ENCODE peak calls at places on chromosomes 12 and 14, in seven cellular contexts. One of them, this sample, is unnamed.

GRCh38 chr12:40327506-40327905 is 102.7 kb downstream of the LRRK2 start:
- DNase-seq in NCI-H2029 treated with DMSO at 0.1 percent for 48 hours: no peak
- DNase-seq in SK-MEL-5: no peak
- DNase-seq in left cardiac atrium: no peak
- DNase-seq in T1000: no peak
- DNase-seq in kidney: no peak
- DNase-seq in GM20000: no peak
- DNase-seq in this sample: no peak

GRCh38 chr12:88401153-88401552 is 179.1 kb downstream of the KITLG start:
- DNase-seq in SK-MEL-5: no peak
- DNase-seq in kidney: no peak
- DNase-seq in left cardiac atrium: no peak
- DNase-seq in T1000: no peak
- DNase-seq in GM20000: no peak
- DNase-seq in NCI-H2029 treated with DMSO at 0.1 percent for 48 hours: no peak
- DNase-seq in this sample: no peak

GRCh38 chr12:48853228-48853688 is 1.3 kb upstream of the DDX23 start:
- DNase-seq in left cardiac atrium: peak; percentile 85
- DNase-seq in GM20000: peak; percentile 80
- DNase-seq in kidney: peak; percentile 76
- DNase-seq in SK-MEL-5: peak; percentile 94
- DNase-seq in NCI-H2029 treated with DMSO at 0.1 percent for 48 hours: peak; percentile 52
- DNase-seq in T1000: peak; percentile 74
- DNase-seq in this sample: peak; percentile 60

GRCh38 chr12:123976227-123976826 is 3.3 kb downstream of the ZNF664 start:
- DNase-seq in NCI-H2029 treated with DMSO at 0.1 percent for 48 hours: no peak
- DNase-seq in SK-MEL-5: no peak
- DNase-seq in left cardiac atrium: no peak
- DNase-seq in GM20000: no peak
- DNase-seq in kidney: no peak
- DNase-seq in T1000: no peak
- DNase-seq in this sample: no peak

GRCh38 chr14:56340921-56341320 is 222.7 kb downstream of the PELI2 start:
- DNase-seq in GM20000: no peak
- DNase-seq in NCI-H2029 treated with DMSO at 0.1 percent for 48 hours: no peak
- DNase-seq in T1000: no peak
- DNase-seq in kidney: no peak
- DNase-seq in SK-MEL-5: no peak
- DNase-seq in left cardiac atrium: no peak
- DNase-seq in this sample: no peak

GRCh38 chr12:123957191-123957590 is 15.4 kb downstream of the CCDC92 start:
- DNase-seq in NCI-H2029 treated with DMSO at 0.1 percent for 48 hours: no peak
- DNase-seq in T1000: no peak
- DNase-seq in kidney: peak; percentile 27
- DNase-seq in GM20000: no peak
- DNase-seq in SK-MEL-5: no peak
- DNase-seq in left cardiac atrium: no peak
- DNase-seq in this sample: no peak

GRCh38 chr12:29155079-29155478 is 6.0 kb downstream of the FAR2 start:
- DNase-seq in T1000: no peak
- DNase-seq in SK-MEL-5: peak; percentile 49
- DNase-seq in kidney: no peak
- DNase-seq in left cardiac atrium: no peak
- DNase-seq in NCI-H2029 treated with DMSO at 0.1 percent for 48 hours: no peak
- DNase-seq in GM20000: peak; percentile 31
- DNase-seq in this sample: no peak

GRCh38 chr12:123024819-123025391 is 44.4 kb downstream of the ARL6IP4 start:
- DNase-seq in SK-MEL-5: no peak
- DNase-seq in left cardiac atrium: no peak
- DNase-seq in NCI-H2029 treated with DMSO at 0.1 percent for 48 hours: no peak
- DNase-seq in kidney: peak; percentile 18
- DNase-seq in GM20000: no peak
- DNase-seq in T1000: peak; percentile 92
- DNase-seq in this sample: no peak

GRCh38 chr14:31927348-31927826 is 149.7 kb upstream of the ARHGAP5 start:
- DNase-seq in T1000: peak; percentile 46
- DNase-seq in GM20000: no peak
- DNase-seq in left cardiac atrium: no peak
- DNase-seq in SK-MEL-5: peak; percentile 42
- DNase-seq in kidney: no peak
- DNase-seq in NCI-H2029 treated with DMSO at 0.1 percent for 48 hours: no peak
- DNase-seq in this sample: no peak

GRCh38 chr14:72904840-72905561 is 11.1 kb upstream of the DPF3 start:
- DNase-seq in left cardiac atrium: peak; percentile 49
- DNase-seq in GM20000: peak; percentile 62
- DNase-seq in T1000: peak; percentile 39
- DNase-seq in SK-MEL-5: peak; percentile 73
- DNase-seq in NCI-H2029 treated with DMSO at 0.1 percent for 48 hours: peak; percentile 4
- DNase-seq in kidney: no peak
- DNase-seq in this sample: peak; percentile 13

GRCh38 chr12:14279845-14280244 is 85.6 kb upstream of the ATF7IP start:
- DNase-seq in kidney: no peak
- DNase-seq in GM20000: no peak
- DNase-seq in left cardiac atrium: no peak
- DNase-seq in NCI-H2029 treated with DMSO at 0.1 percent for 48 hours: no peak
- DNase-seq in T1000: no peak
- DNase-seq in SK-MEL-5: no peak
- DNase-seq in this sample: no peak

GRCh38 chr12:92928962-92929915 is at the start of gene EEA1:
- DNase-seq in left cardiac atrium: peak; percentile 98
- DNase-seq in NCI-H2029 treated with DMSO at 0.1 percent for 48 hours: peak; percentile 80
- DNase-seq in T1000: peak; percentile 92
- DNase-seq in SK-MEL-5: peak; percentile 97
- DNase-seq in GM20000: peak; percentile 99
- DNase-seq in kidney: peak; percentile 99
- DNase-seq in this sample: peak; percentile 87

GRCh38 chr14:101028971-101029667 is 125.6 kb upstream of the RTL1 start:
- DNase-seq in GM20000: no peak
- DNase-seq in NCI-H2029 treated with DMSO at 0.1 percent for 48 hours: peak; percentile 80
- DNase-seq in T1000: no peak
- DNase-seq in SK-MEL-5: no peak
- DNase-seq in kidney: peak; percentile 13
- DNase-seq in left cardiac atrium: no peak
- DNase-seq in this sample: no peak

GRCh38 chr12:104469523-104469922 is 12.8 kb downstream of the CHST11 start:
- DNase-seq in GM20000: no peak
- DNase-seq in NCI-H2029 treated with DMSO at 0.1 percent for 48 hours: no peak
- DNase-seq in left cardiac atrium: no peak
- DNase-seq in T1000: no peak
- DNase-seq in SK-MEL-5: no peak
- DNase-seq in kidney: no peak
- DNase-seq in this sample: no peak

GRCh38 chr14:73755434-73756014 is 41.3 kb upstream of the PNMA1 start:
- DNase-seq in GM20000: peak; percentile 40
- DNase-seq in left cardiac atrium: no peak
- DNase-seq in NCI-H2029 treated with DMSO at 0.1 percent for 48 hours: no peak
- DNase-seq in T1000: no peak
- DNase-seq in kidney: peak; percentile 86
- DNase-seq in SK-MEL-5: no peak
- DNase-seq in this sample: no peak

GRCh38 chr14:32201196-32201815 is 539 bp upstream of the RNU6-7 start:
- DNase-seq in kidney: peak; percentile 94
- DNase-seq in SK-MEL-5: peak; percentile 85
- DNase-seq in NCI-H2029 treated with DMSO at 0.1 percent for 48 hours: peak; percentile 100
- DNase-seq in GM20000: peak; percentile 73
- DNase-seq in left cardiac atrium: peak; percentile 88
- DNase-seq in T1000: peak; percentile 63
- DNase-seq in this sample: peak; percentile 78

GRCh38 chr12:129617849-129618248 is 286.0 kb downstream of the TMEM132D start:
- DNase-seq in kidney: no peak
- DNase-seq in GM20000: no peak
- DNase-seq in left cardiac atrium: no peak
- DNase-seq in NCI-H2029 treated with DMSO at 0.1 percent for 48 hours: no peak
- DNase-seq in SK-MEL-5: no peak
- DNase-seq in T1000: no peak
- DNase-seq in this sample: no peak

GRCh38 chr12:6526766-6527525 is 7.4 kb upstream of the GAPDH start:
- DNase-seq in SK-MEL-5: no peak
- DNase-seq in GM20000: no peak
- DNase-seq in NCI-H2029 treated with DMSO at 0.1 percent for 48 hours: no peak
- DNase-seq in left cardiac atrium: no peak
- DNase-seq in kidney: no peak
- DNase-seq in T1000: no peak
- DNase-seq in this sample: no peak

GRCh38 chr14:76918751-76919421 is 92.7 kb downstream of the LRRC74A start:
- DNase-seq in T1000: peak; percentile 91
- DNase-seq in kidney: peak; percentile 99
- DNase-seq in NCI-H2029 treated with DMSO at 0.1 percent for 48 hours: no peak
- DNase-seq in left cardiac atrium: peak; percentile 97
- DNase-seq in SK-MEL-5: peak; percentile 44
- DNase-seq in GM20000: no peak
- DNase-seq in this sample: no peak

GRCh38 chr12:26831959-26832816 is 806 bp downstream of the ITPR2 start:
- DNase-seq in kidney: peak; percentile 88
- DNase-seq in NCI-H2029 treated with DMSO at 0.1 percent for 48 hours: peak; percentile 57
- DNase-seq in GM20000: peak; percentile 85
- DNase-seq in left cardiac atrium: peak; percentile 70
- DNase-seq in T1000: peak; percentile 66
- DNase-seq in SK-MEL-5: peak; percentile 69
- DNase-seq in this sample: no peak

GRCh38 chr12:21129906-21130305 is 1.1 kb upstream of the SLCO1B1 start:
- DNase-seq in T1000: no peak
- DNase-seq in NCI-H2029 treated with DMSO at 0.1 percent for 48 hours: no peak
- DNase-seq in kidney: no peak
- DNase-seq in SK-MEL-5: no peak
- DNase-seq in left cardiac atrium: no peak
- DNase-seq in GM20000: no peak
- DNase-seq in this sample: no peak

This sample was measured in NCI-H187 treated with DMSO at 0.1 percent for 48 hours.